ENCODE peak calls at places on chromosomes 7 and 10, in nine cellular contexts. A is fibroblast of mammary gland, Y is endothelial cell of umbilical vein, W is breast epithelium, C is left lung, N is fibroblast of pulmonary artery, S is ovary, X is stomach, H is transverse colon. I is an unnamed sample.

GRCh38 chr7:50202052-50202555 is 102.4 kb upstream of the IKZF1 start:
- DNase-seq in A (no peak), Y (no peak), W (no peak), C (no peak), N (no peak), S (no peak), X (no peak), H (no peak), I (no peak)

GRCh38 chr10:95741807-95742528 is 14.0 kb upstream of the ENTPD1 start:
- DNase-seq in A (peak), Y (peak), W (no peak), C (no peak), N (peak), S (peak), X (no peak), H (peak), I (no peak)

GRCh38 chr7:29091121-29091601 is 55.2 kb downstream of the CPVL start:
- DNase-seq in A (no peak), Y (no peak), W (no peak), C (peak), N (peak), S (peak), X (peak), H (no peak), I (no peak)

GRCh38 chr10:73899401-73899780 is 11.5 kb upstream of the PLAU start:
- DNase-seq in A (peak), Y (peak), W (no peak), C (no peak), N (peak), S (no peak), X (no peak), H (no peak), I (peak)

GRCh38 chr7:106443156-106443555 is 158.4 kb upstream of the NAMPT start:
- DNase-seq in A (no peak), Y (no peak), W (no peak), C (no peak), N (no peak), S (no peak), X (no peak), H (no peak), I (no peak)

GRCh38 chr10:79404231-79404609 is 41.2 kb downstream of the ZCCHC24 start:
- DNase-seq in A (peak), Y (peak), W (peak), C (peak), N (peak), S (peak), X (peak), H (peak), I (no peak)

GRCh38 chr10:78394050-78394449 is 360.4 kb downstream of the RPS24 start:
- DNase-seq in A (no peak), Y (no peak), W (no peak), C (no peak), N (no peak), S (no peak), X (no peak), H (no peak), I (no peak)

GRCh38 chr10:72121389-72121788 is 33.0 kb upstream of the SPOCK2 start:
- DNase-seq in A (no peak), Y (no peak), W (no peak), C (no peak), N (no peak), S (no peak), X (no peak), H (no peak), I (no peak)

GRCh38 chr7:147990837-147991236 is 599.7 kb upstream of the C7orf33 start:
- DNase-seq in A (no peak), Y (no peak), W (no peak), C (no peak), N (no peak), S (no peak), X (no peak), H (no peak), I (no peak)

GRCh38 chr10:29681700-29682444 is 47.1 kb upstream of the SVIL start:
- DNase-seq in A (no peak), Y (no peak), W (no peak), C (peak), N (no peak), S (no peak), X (no peak), H (no peak), I (no peak)

GRCh38 chr10:80160361-80161128 is 28.0 kb downstream of the PLAC9 start:
- DNase-seq in A (no peak), Y (no peak), W (no peak), C (no peak), N (no peak), S (no peak), X (no peak), H (no peak), I (no peak)

GRCh38 chr10:129511086-129511485 is 44.0 kb downstream of the MGMT start:
- DNase-seq in A (no peak), Y (no peak), W (no peak), C (no peak), N (no peak), S (no peak), X (no peak), H (no peak), I (no peak)

GRCh38 chr10:44390585-44391072 is 5.7 kb upstream of the CXCL12 start:
- DNase-seq in A (no peak), Y (no peak), W (no peak), C (no peak), N (peak), S (no peak), X (no peak), H (no peak), I (no peak)

GRCh38 chr10:128078136-128078969 is 47.9 kb downstream of the MKI67 start:
- DNase-seq in A (peak), Y (peak), W (no peak), C (no peak), N (peak), S (no peak), X (no peak), H (peak), I (no peak)

GRCh38 chr10:28587270-28587969 is 54.5 kb downstream of the WAC start:
- DNase-seq in A (peak), Y (peak), W (no peak), C (no peak), N (peak), S (no peak), X (peak), H (no peak), I (no peak)

GRCh38 chr10:131920151-131920550 is 19.3 kb downstream of the PPP2R2D start:
- DNase-seq in A (no peak), Y (no peak), W (no peak), C (no peak), N (no peak), S (no peak), X (no peak), H (no peak), I (no peak)

GRCh38 chr7:81753392-81753791 is 16.5 kb downstream of the HGF start:
- DNase-seq in A (no peak), Y (no peak), W (no peak), C (no peak), N (no peak), S (no peak), X (no peak), H (no peak), I (no peak)

GRCh38 chr7:43869898-43870240 is 552 bp upstream of the MRPS24 start:
- DNase-seq in A (peak), Y (no peak), W (peak), C (no peak), N (peak), S (peak), X (no peak), H (peak), I (peak)

GRCh38 chr7:128408709-128409434 is 910 bp downstream of the IMPDH1 start:
- DNase-seq in A (peak), Y (no peak), W (no peak), C (peak), N (no peak), S (peak), X (no peak), H (no peak), I (no peak)

GRCh38 chr7:34430456-34430855 is 227.6 kb upstream of the NPSR1 start:
- DNase-seq in A (peak), Y (peak), W (no peak), C (no peak), N (peak), S (no peak), X (no peak), H (no peak), I (peak)

GRCh38 chr10:51832652-51833383 is 133.4 kb upstream of the CSTF2T start:
- DNase-seq in A (peak), Y (peak), W (peak), C (no peak), N (peak), S (no peak), X (no peak), H (no peak), I (peak)

GRCh38 chr10:11578802-11579255 is 32.6 kb downstream of the USP6NL start:
- DNase-seq in A (no peak), Y (no peak), W (no peak), C (no peak), N (no peak), S (no peak), X (no peak), H (no peak), I (no peak)

GRCh38 chr7:27143022-27143949 is at the start of gene HOXA5:
- DNase-seq in A (peak), Y (peak), W (peak), C (no peak), N (peak), S (peak), X (peak), H (peak), I (peak)

GRCh38 chr7:32318300-32319018 is 171.7 kb downstream of the LSM5 start:
- DNase-seq in A (no peak), Y (no peak), W (no peak), C (no peak), N (no peak), S (no peak), X (no peak), H (no peak), I (no peak)

GRCh38 chr10:12235796-12236195 is 39.8 kb downstream of the CDC123 start:
- DNase-seq in A (no peak), Y (peak), W (no peak), C (no peak), N (no peak), S (no peak), X (no peak), H (no peak), I (no peak)

GRCh38 chr10:58645762-58646161 is 133.1 kb downstream of the BICC1 start:
- DNase-seq in A (peak), Y (peak), W (no peak), C (no peak), N (peak), S (no peak), X (no peak), H (no peak), I (no peak)

GRCh38 chr10:10765017-10765416 is 252.7 kb upstream of the CELF2 start:
- DNase-seq in A (no peak), Y (no peak), W (no peak), C (no peak), N (no peak), S (no peak), X (no peak), H (no peak), I (no peak)

GRCh38 chr10:45454262-45454661 is 80.2 kb downstream of the ALOX5 start:
- DNase-seq in A (no peak), Y (peak), W (no peak), C (no peak), N (peak), S (no peak), X (no peak), H (no peak), I (no peak)

GRCh38 chr7:86320341-86320740 is 323.4 kb upstream of the GRM3 start:
- DNase-seq in A (no peak), Y (no peak), W (no peak), C (no peak), N (no peak), S (no peak), X (no peak), H (no peak), I (no peak)

GRCh38 chr10:62779487-62780248 is 24.9 kb upstream of the ADO start:
- DNase-seq in A (peak), Y (peak), W (no peak), C (no peak), N (peak), S (no peak), X (peak), H (peak), I (peak)

GRCh38 chr7:42237162-42237821 is at the start of gene GLI3:
- DNase-seq in A (peak), Y (peak), W (peak), C (peak), N (peak), S (peak), X (peak), H (peak), I (no peak)

GRCh38 chr7:3678411-3678810 is 377.4 kb downstream of the SDK1 start:
- DNase-seq in A (no peak), Y (no peak), W (no peak), C (no peak), N (no peak), S (no peak), X (no peak), H (no peak), I (no peak)

GRCh38 chr10:68876246-68876918 is 24.7 kb upstream of the DDX50 start:
- DNase-seq in A (no peak), Y (no peak), W (no peak), C (no peak), N (no peak), S (no peak), X (no peak), H (peak), I (no peak)

GRCh38 chr7:155597753-155598140 is 46.7 kb upstream of the RBM33 start:
- DNase-seq in A (peak), Y (no peak), W (no peak), C (no peak), N (peak), S (no peak), X (peak), H (no peak), I (peak)

GRCh38 chr10:117504601-117505000 is 37.9 kb upstream of the EMX2 start:
- DNase-seq in A (no peak), Y (no peak), W (no peak), C (no peak), N (no peak), S (no peak), X (no peak), H (no peak), I (no peak)

GRCh38 chr7:24727165-24728120 is 29.8 kb downstream of the GSDME start:
- DNase-seq in A (peak), Y (no peak), W (peak), C (no peak), N (peak), S (no peak), X (no peak), H (no peak), I (no peak)

GRCh38 chr10:66836057-66836456 is 89.8 kb upstream of the LRRTM3 start:
- DNase-seq in A (no peak), Y (no peak), W (no peak), C (no peak), N (peak), S (no peak), X (no peak), H (no peak), I (peak)

GRCh38 chr7:65371468-65371867 is 2.2 kb upstream of the ZNF92 start:
- DNase-seq in A (no peak), Y (no peak), W (no peak), C (no peak), N (peak), S (no peak), X (peak), H (no peak), I (no peak)

GRCh38 chr10:73837072-73837471 is 25.7 kb upstream of the NDST2 start:
- DNase-seq in A (peak), Y (peak), W (no peak), C (no peak), N (peak), S (no peak), X (no peak), H (no peak), I (peak)

GRCh38 chr7:36192050-36192824 is 39.2 kb downstream of the EEPD1 start:
- DNase-seq in A (peak), Y (no peak), W (no peak), C (peak), N (peak), S (peak), X (no peak), H (no peak), I (no peak)
- TF ChIP-seq CTCF in A (no peak), Y (no peak), W (no peak), C (no peak), N (no peak), S (no peak), X (no peak), H (no peak), I (no peak)

DNA sequence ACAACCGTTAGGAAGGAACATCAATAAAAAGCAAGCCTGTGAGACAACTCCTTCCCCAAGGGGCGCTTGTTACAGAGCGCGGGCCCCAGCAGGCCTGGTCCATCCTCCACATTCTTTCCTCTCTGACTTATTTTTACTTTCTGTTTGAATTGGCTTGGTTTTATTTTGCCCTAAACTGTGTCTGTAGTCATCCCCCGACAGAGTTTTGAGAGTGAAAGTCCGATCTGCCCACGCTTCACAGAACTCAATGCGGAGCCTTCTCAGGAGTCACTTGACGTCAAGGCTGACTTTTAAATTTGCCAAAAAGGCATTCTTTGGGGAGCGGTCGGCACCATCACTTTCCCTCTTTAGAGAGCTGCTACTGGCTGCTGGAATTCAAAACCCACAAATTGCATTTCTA is 150.1 kb upstream of the KLF6 start:
- DNase-seq in A (peak), Y (peak), W (peak), C (no peak), N (peak), S (peak), X (no peak), H (no peak), I (peak)
- H3K4me3 ChIP-seq in A (no peak), Y (no peak), W (peak), C (no peak), N (peak), S (peak), X (peak), H (no peak), I (peak)

GRCh38 chr7:132930881-132931280 is 151.0 kb downstream of the CHCHD3 start:
- DNase-seq in A (peak), Y (peak), W (no peak), C (no peak), N (peak), S (no peak), X (no peak), H (no peak), I (no peak)
- TF ChIP-seq CTCF in A (peak), Y (no peak), W (no peak), C (no peak), N (peak), S (no peak), X (no peak), H (no peak), I (peak)

DNA sequence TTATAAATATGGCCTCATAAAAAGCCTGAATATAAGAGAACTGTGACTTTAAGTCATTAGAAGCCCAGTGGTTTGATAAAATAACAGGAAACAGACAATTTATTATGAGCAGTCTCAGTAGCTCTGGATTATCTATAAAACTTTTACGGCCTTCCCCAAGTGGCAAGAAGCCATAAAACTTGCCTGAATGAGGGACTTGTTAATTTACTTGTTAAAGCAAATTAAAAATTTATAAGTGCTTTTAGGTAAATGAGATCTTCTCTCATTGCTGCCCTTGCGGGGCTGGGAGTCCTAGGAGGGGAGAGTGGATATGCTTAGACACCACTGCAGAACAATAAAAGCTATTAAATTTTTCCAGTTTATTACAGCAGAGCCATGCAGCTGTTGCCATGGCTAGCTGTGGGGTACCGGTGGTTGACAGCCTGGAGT is 499.9 kb downstream of the AUTS2 start:
- DNase-seq in A (no peak), Y (no peak), W (no peak), C (no peak), N (no peak), S (no peak), X (no peak), H (no peak), I (no peak)
- H3K4me3 ChIP-seq in A (no peak), Y (no peak), W (no peak), C (no peak), N (no peak), S (no peak), X (no peak), H (no peak), I (no peak)

DNA sequence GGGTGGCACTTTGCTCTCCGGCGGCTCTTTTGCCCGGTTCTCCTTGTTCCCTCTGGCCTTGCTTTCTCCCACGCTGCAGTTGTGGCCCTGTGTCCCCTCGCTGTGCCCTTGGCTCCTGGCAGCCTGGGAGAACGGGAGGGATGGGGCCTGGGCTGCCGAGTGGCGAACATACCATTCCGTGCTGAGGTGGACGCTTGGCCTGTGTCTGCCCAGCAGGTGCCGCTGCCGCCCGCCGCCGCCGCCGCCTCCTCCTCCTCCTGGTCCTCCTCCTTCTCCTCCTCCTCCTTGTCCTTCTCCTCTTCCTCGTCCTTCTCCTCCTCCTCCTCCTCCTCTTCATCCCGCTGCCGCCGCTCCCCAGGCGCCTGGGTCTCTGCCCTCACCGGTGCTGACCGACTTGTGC is 36.0 kb downstream of the AGAP3 start:
- DNase-seq in A (no peak), Y (no peak), W (no peak), C (no peak), N (no peak), S (no peak), X (peak), H (no peak), I (no peak)
- TF ChIP-seq CTCF in A (no peak), Y (no peak), W (no peak), C (no peak), N (no peak), S (no peak), X (no peak), H (no peak), I (no peak)

DNA sequence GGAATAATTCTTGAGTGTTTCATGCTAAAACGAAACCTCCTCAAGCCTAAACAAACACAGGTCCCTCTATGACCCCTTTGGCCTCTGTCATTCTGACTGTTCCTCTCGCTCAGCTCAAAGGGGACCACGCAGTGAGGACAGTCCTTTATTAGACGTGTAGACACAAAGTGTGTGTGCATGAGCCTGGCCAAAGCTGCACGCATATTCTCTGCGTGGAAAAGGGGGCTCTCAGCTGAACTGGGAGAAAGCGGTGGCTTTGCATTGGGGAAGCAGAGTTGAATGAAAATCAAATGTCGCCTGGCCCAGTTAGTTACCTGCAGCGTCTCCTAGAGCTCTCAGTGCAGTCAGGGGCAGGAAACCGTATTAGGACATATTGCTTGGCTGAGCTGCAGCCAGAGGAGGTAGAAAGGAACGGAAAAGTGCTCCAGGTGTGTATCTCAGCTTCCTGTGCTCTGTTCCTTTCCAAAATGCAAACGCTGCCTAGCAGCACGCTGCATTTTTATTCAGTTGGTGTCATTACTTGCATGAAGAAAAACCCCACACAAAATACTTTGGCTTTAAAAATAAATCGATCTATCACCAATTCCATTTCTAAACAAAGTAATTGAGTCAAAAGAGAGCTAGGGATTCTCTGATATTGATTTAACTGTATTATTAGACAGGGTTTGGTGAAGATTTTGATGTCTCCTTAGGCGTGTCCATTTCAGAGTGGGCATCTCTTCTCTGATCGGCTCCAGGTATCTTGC is 4.9 kb downstream of the GATA3 start:
- DNase-seq in A (no peak), Y (peak), W (no peak), C (no peak), N (no peak), S (no peak), X (no peak), H (no peak), I (no peak)
- H3K4me3 ChIP-seq in A (no peak), Y (peak), W (peak), C (no peak), N (no peak), S (no peak), X (no peak), H (no peak), I (no peak)